ENCODE peak calls at places on chromosome 6, in eight cellular contexts. One of them, this sample, is unnamed.
A peak's percentile ranks its signal among the peaks of the same experiment; 100 is the strongest.

GRCh38 chr6:154615483-154616025 is 105.1 kb upstream of the CNKSR3 start:
- DNase-seq in T-helper 9 cell: no peak
- DNase-seq in iPS-NIHi11: peak; percentile 60
- DNase-seq in stimulated activated CD4-positive, alpha-beta T cell treated with anti-CD3 and anti-CD28 coated beads, Interleukin-1b, Interleukin-23, amount 100 ng/mL, for 1 hour: no peak
- DNase-seq in left cardiac atrium: peak; percentile 80
- DNase-seq in LoVo: peak; percentile 81
- DNase-seq in PC-9: peak; percentile 57
- DNase-seq in NCI-H460: peak; percentile 58
- DNase-seq in this sample: peak; percentile 60

GRCh38 chr6:110703906-110704594 is 111.2 kb downstream of the CDK19 start:
- DNase-seq in T-helper 9 cell: no peak
- DNase-seq in iPS-NIHi11: no peak
- DNase-seq in stimulated activated CD4-positive, alpha-beta T cell treated with anti-CD3 and anti-CD28 coated beads, Interleukin-1b, Interleukin-23, amount 100 ng/mL, for 1 hour: no peak
- DNase-seq in left cardiac atrium: no peak
- DNase-seq in LoVo: no peak
- DNase-seq in PC-9: peak; percentile 74
- DNase-seq in NCI-H460: peak; percentile 3
- DNase-seq in this sample: no peak

GRCh38 chr6:72418495-72418894 is 203.4 kb upstream of the KCNQ5 start:
- DNase-seq in T-helper 9 cell: no peak
- DNase-seq in iPS-NIHi11: no peak
- DNase-seq in stimulated activated CD4-positive, alpha-beta T cell treated with anti-CD3 and anti-CD28 coated beads, Interleukin-1b, Interleukin-23, amount 100 ng/mL, for 1 hour: no peak
- DNase-seq in left cardiac atrium: no peak
- DNase-seq in LoVo: no peak
- DNase-seq in PC-9: no peak
- DNase-seq in NCI-H460: no peak
- DNase-seq in this sample: no peak

GRCh38 chr6:130453230-130453629 is 87.4 kb downstream of the TMEM200A start:
- DNase-seq in T-helper 9 cell: no peak
- DNase-seq in iPS-NIHi11: no peak
- DNase-seq in stimulated activated CD4-positive, alpha-beta T cell treated with anti-CD3 and anti-CD28 coated beads, Interleukin-1b, Interleukin-23, amount 100 ng/mL, for 1 hour: no peak
- DNase-seq in left cardiac atrium: no peak
- DNase-seq in LoVo: no peak
- DNase-seq in PC-9: no peak
- DNase-seq in NCI-H460: no peak
- DNase-seq in this sample: no peak

GRCh38 chr6:5729813-5730212 is 276.9 kb downstream of the NRN1 start:
- DNase-seq in T-helper 9 cell: no peak
- DNase-seq in iPS-NIHi11: no peak
- DNase-seq in stimulated activated CD4-positive, alpha-beta T cell treated with anti-CD3 and anti-CD28 coated beads, Interleukin-1b, Interleukin-23, amount 100 ng/mL, for 1 hour: no peak
- DNase-seq in left cardiac atrium: no peak
- DNase-seq in LoVo: no peak
- DNase-seq in PC-9: no peak
- DNase-seq in NCI-H460: no peak
- DNase-seq in this sample: no peak

GRCh38 chr6:72296375-72296774 is 325.5 kb upstream of the KCNQ5 start:
- DNase-seq in T-helper 9 cell: no peak
- DNase-seq in iPS-NIHi11: no peak
- DNase-seq in stimulated activated CD4-positive, alpha-beta T cell treated with anti-CD3 and anti-CD28 coated beads, Interleukin-1b, Interleukin-23, amount 100 ng/mL, for 1 hour: no peak
- DNase-seq in left cardiac atrium: no peak
- DNase-seq in LoVo: no peak
- DNase-seq in PC-9: no peak
- DNase-seq in NCI-H460: no peak
- DNase-seq in this sample: no peak

GRCh38 chr6:4670295-4670694 is 105.9 kb upstream of the CDYL start:
- DNase-seq in T-helper 9 cell: no peak
- DNase-seq in iPS-NIHi11: no peak
- DNase-seq in stimulated activated CD4-positive, alpha-beta T cell treated with anti-CD3 and anti-CD28 coated beads, Interleukin-1b, Interleukin-23, amount 100 ng/mL, for 1 hour: no peak
- DNase-seq in left cardiac atrium: no peak
- DNase-seq in LoVo: no peak
- DNase-seq in PC-9: no peak
- DNase-seq in NCI-H460: no peak
- DNase-seq in this sample: no peak

GRCh38 chr6:136252441-136252840 is 2.3 kb upstream of the MTFR2 start:
- DNase-seq in T-helper 9 cell: no peak
- DNase-seq in iPS-NIHi11: no peak
- DNase-seq in stimulated activated CD4-positive, alpha-beta T cell treated with anti-CD3 and anti-CD28 coated beads, Interleukin-1b, Interleukin-23, amount 100 ng/mL, for 1 hour: no peak
- DNase-seq in left cardiac atrium: no peak
- DNase-seq in LoVo: no peak
- DNase-seq in PC-9: no peak
- DNase-seq in NCI-H460: no peak
- DNase-seq in this sample: no peak

GRCh38 chr6:54665246-54665645 is 181.3 kb upstream of the FAM83B start:
- DNase-seq in T-helper 9 cell: no peak
- DNase-seq in iPS-NIHi11: no peak
- DNase-seq in stimulated activated CD4-positive, alpha-beta T cell treated with anti-CD3 and anti-CD28 coated beads, Interleukin-1b, Interleukin-23, amount 100 ng/mL, for 1 hour: no peak
- DNase-seq in left cardiac atrium: no peak
- DNase-seq in LoVo: no peak
- DNase-seq in PC-9: no peak
- DNase-seq in NCI-H460: no peak
- DNase-seq in this sample: no peak

GRCh38 chr6:28658475-28659249 is 133.0 kb downstream of the GPX5 start:
- DNase-seq in T-helper 9 cell: no peak
- DNase-seq in iPS-NIHi11: peak; percentile 46
- DNase-seq in stimulated activated CD4-positive, alpha-beta T cell treated with anti-CD3 and anti-CD28 coated beads, Interleukin-1b, Interleukin-23, amount 100 ng/mL, for 1 hour: no peak
- DNase-seq in left cardiac atrium: no peak
- DNase-seq in LoVo: peak; percentile 11
- DNase-seq in PC-9: no peak
- DNase-seq in NCI-H460: no peak
- DNase-seq in this sample: peak; percentile 36

GRCh38 chr6:84773133-84773430 is 8.7 kb upstream of the TBX18 start:
- DNase-seq in T-helper 9 cell: no peak
- DNase-seq in iPS-NIHi11: peak; percentile 16
- DNase-seq in stimulated activated CD4-positive, alpha-beta T cell treated with anti-CD3 and anti-CD28 coated beads, Interleukin-1b, Interleukin-23, amount 100 ng/mL, for 1 hour: no peak
- DNase-seq in left cardiac atrium: no peak
- DNase-seq in LoVo: no peak
- DNase-seq in PC-9: no peak
- DNase-seq in NCI-H460: no peak
- DNase-seq in this sample: no peak

GRCh38 chr6:62150048-62150663 is 135.9 kb downstream of the KHDRBS2 start:
- DNase-seq in T-helper 9 cell: no peak
- DNase-seq in iPS-NIHi11: peak; percentile 48
- DNase-seq in stimulated activated CD4-positive, alpha-beta T cell treated with anti-CD3 and anti-CD28 coated beads, Interleukin-1b, Interleukin-23, amount 100 ng/mL, for 1 hour: no peak
- DNase-seq in left cardiac atrium: no peak
- DNase-seq in LoVo: peak; percentile 37
- DNase-seq in PC-9: no peak
- DNase-seq in NCI-H460: peak; percentile 23
- DNase-seq in this sample: peak; percentile 30

GRCh38 chr6:3406362-3406809 is 50.5 kb downstream of the SLC22A23 start:
- DNase-seq in T-helper 9 cell: no peak
- DNase-seq in iPS-NIHi11: no peak
- DNase-seq in stimulated activated CD4-positive, alpha-beta T cell treated with anti-CD3 and anti-CD28 coated beads, Interleukin-1b, Interleukin-23, amount 100 ng/mL, for 1 hour: no peak
- DNase-seq in left cardiac atrium: no peak
- DNase-seq in LoVo: no peak
- DNase-seq in PC-9: no peak
- DNase-seq in NCI-H460: no peak
- DNase-seq in this sample: no peak

GRCh38 chr6:140572129-140572528 is 1197.7 kb upstream of the CITED2 start:
- DNase-seq in T-helper 9 cell: no peak
- DNase-seq in iPS-NIHi11: no peak
- DNase-seq in stimulated activated CD4-positive, alpha-beta T cell treated with anti-CD3 and anti-CD28 coated beads, Interleukin-1b, Interleukin-23, amount 100 ng/mL, for 1 hour: no peak
- DNase-seq in left cardiac atrium: no peak
- DNase-seq in LoVo: no peak
- DNase-seq in PC-9: no peak
- DNase-seq in NCI-H460: no peak
- DNase-seq in this sample: no peak

GRCh38 chr6:100880901-100881706 is at the start of gene ASCC3:
- DNase-seq in T-helper 9 cell: peak; percentile 81
- DNase-seq in iPS-NIHi11: peak; percentile 87
- DNase-seq in stimulated activated CD4-positive, alpha-beta T cell treated with anti-CD3 and anti-CD28 coated beads, Interleukin-1b, Interleukin-23, amount 100 ng/mL, for 1 hour: peak; percentile 65
- DNase-seq in left cardiac atrium: peak; percentile 96
- DNase-seq in LoVo: peak; percentile 89
- DNase-seq in PC-9: peak; percentile 83
- DNase-seq in NCI-H460: peak; percentile 84
- DNase-seq in this sample: peak; percentile 92

GRCh38 chr6:52566853-52567279 is 10.0 kb downstream of the TRAM2 start:
- DNase-seq in T-helper 9 cell: no peak
- DNase-seq in iPS-NIHi11: no peak
- DNase-seq in stimulated activated CD4-positive, alpha-beta T cell treated with anti-CD3 and anti-CD28 coated beads, Interleukin-1b, Interleukin-23, amount 100 ng/mL, for 1 hour: no peak
- DNase-seq in left cardiac atrium: no peak
- DNase-seq in LoVo: no peak
- DNase-seq in PC-9: peak; percentile 98
- DNase-seq in NCI-H460: no peak
- DNase-seq in this sample: no peak

GRCh38 chr6:137775192-137775591 is 91.9 kb upstream of the TNFAIP3 start:
- DNase-seq in T-helper 9 cell: no peak
- DNase-seq in iPS-NIHi11: no peak
- DNase-seq in stimulated activated CD4-positive, alpha-beta T cell treated with anti-CD3 and anti-CD28 coated beads, Interleukin-1b, Interleukin-23, amount 100 ng/mL, for 1 hour: no peak
- DNase-seq in left cardiac atrium: no peak
- DNase-seq in LoVo: no peak
- DNase-seq in PC-9: no peak
- DNase-seq in NCI-H460: no peak
- DNase-seq in this sample: no peak

GRCh38 chr6:166097914-166098522 is 69.6 kb downstream of the TBXT start:
- DNase-seq in T-helper 9 cell: peak; percentile 17
- DNase-seq in iPS-NIHi11: peak; percentile 85
- DNase-seq in stimulated activated CD4-positive, alpha-beta T cell treated with anti-CD3 and anti-CD28 coated beads, Interleukin-1b, Interleukin-23, amount 100 ng/mL, for 1 hour: no peak
- DNase-seq in left cardiac atrium: peak; percentile 72
- DNase-seq in LoVo: peak; percentile 61
- DNase-seq in PC-9: no peak
- DNase-seq in NCI-H460: peak; percentile 81
- DNase-seq in this sample: peak; percentile 91

GRCh38 chr6:109483744-109484075 is 691 bp upstream of the ZBTB24 start:
- DNase-seq in T-helper 9 cell: no peak
- DNase-seq in iPS-NIHi11: no peak
- DNase-seq in stimulated activated CD4-positive, alpha-beta T cell treated with anti-CD3 and anti-CD28 coated beads, Interleukin-1b, Interleukin-23, amount 100 ng/mL, for 1 hour: no peak
- DNase-seq in left cardiac atrium: no peak
- DNase-seq in LoVo: no peak
- DNase-seq in PC-9: no peak
- DNase-seq in NCI-H460: no peak
- DNase-seq in this sample: no peak

GRCh38 chr6:1611322-1611571 is 1.5 kb downstream of the FOXC1 start:
- DNase-seq in T-helper 9 cell: no peak
- DNase-seq in iPS-NIHi11: peak; percentile 66
- DNase-seq in stimulated activated CD4-positive, alpha-beta T cell treated with anti-CD3 and anti-CD28 coated beads, Interleukin-1b, Interleukin-23, amount 100 ng/mL, for 1 hour: no peak
- DNase-seq in left cardiac atrium: no peak
- DNase-seq in LoVo: peak; percentile 54
- DNase-seq in PC-9: no peak
- DNase-seq in NCI-H460: no peak
- DNase-seq in this sample: no peak

GRCh38 chr6:138680085-138680484 is 93.5 kb upstream of the CCDC28A start:
- DNase-seq in T-helper 9 cell: no peak
- DNase-seq in iPS-NIHi11: no peak
- DNase-seq in stimulated activated CD4-positive, alpha-beta T cell treated with anti-CD3 and anti-CD28 coated beads, Interleukin-1b, Interleukin-23, amount 100 ng/mL, for 1 hour: no peak
- DNase-seq in left cardiac atrium: no peak
- DNase-seq in LoVo: no peak
- DNase-seq in PC-9: no peak
- DNase-seq in NCI-H460: no peak
- DNase-seq in this sample: no peak

GRCh38 chr6:5215799-5216198 is 45.0 kb downstream of the LYRM4 start:
- DNase-seq in T-helper 9 cell: no peak
- DNase-seq in iPS-NIHi11: no peak
- DNase-seq in stimulated activated CD4-positive, alpha-beta T cell treated with anti-CD3 and anti-CD28 coated beads, Interleukin-1b, Interleukin-23, amount 100 ng/mL, for 1 hour: no peak
- DNase-seq in left cardiac atrium: no peak
- DNase-seq in LoVo: no peak
- DNase-seq in PC-9: no peak
- DNase-seq in NCI-H460: no peak
- DNase-seq in this sample: no peak

GRCh38 chr6:166242888-166243287 is 65.3 kb downstream of the PRR18 start:
- DNase-seq in T-helper 9 cell: no peak
- DNase-seq in iPS-NIHi11: no peak
- DNase-seq in stimulated activated CD4-positive, alpha-beta T cell treated with anti-CD3 and anti-CD28 coated beads, Interleukin-1b, Interleukin-23, amount 100 ng/mL, for 1 hour: no peak
- DNase-seq in left cardiac atrium: no peak
- DNase-seq in LoVo: no peak
- DNase-seq in PC-9: no peak
- DNase-seq in NCI-H460: no peak
- DNase-seq in this sample: no peak

GRCh38 chr6:77217896-77218295 is 245.4 kb downstream of the HTR1B start:
- DNase-seq in T-helper 9 cell: no peak
- DNase-seq in iPS-NIHi11: no peak
- DNase-seq in stimulated activated CD4-positive, alpha-beta T cell treated with anti-CD3 and anti-CD28 coated beads, Interleukin-1b, Interleukin-23, amount 100 ng/mL, for 1 hour: no peak
- DNase-seq in left cardiac atrium: no peak
- DNase-seq in LoVo: no peak
- DNase-seq in PC-9: no peak
- DNase-seq in NCI-H460: no peak
- DNase-seq in this sample: no peak

GRCh38 chr6:13554929-13555333 is 19.5 kb upstream of the SIRT5 start:
- DNase-seq in T-helper 9 cell: no peak
- DNase-seq in iPS-NIHi11: peak; percentile 65
- DNase-seq in stimulated activated CD4-positive, alpha-beta T cell treated with anti-CD3 and anti-CD28 coated beads, Interleukin-1b, Interleukin-23, amount 100 ng/mL, for 1 hour: no peak
- DNase-seq in left cardiac atrium: peak; percentile 67
- DNase-seq in LoVo: no peak
- DNase-seq in PC-9: no peak
- DNase-seq in NCI-H460: no peak
- DNase-seq in this sample: peak; percentile 80

GRCh38 chr6:20564269-20564668 is 30.0 kb downstream of the CDKAL1 start:
- DNase-seq in T-helper 9 cell: no peak
- DNase-seq in iPS-NIHi11: no peak
- DNase-seq in stimulated activated CD4-positive, alpha-beta T cell treated with anti-CD3 and anti-CD28 coated beads, Interleukin-1b, Interleukin-23, amount 100 ng/mL, for 1 hour: no peak
- DNase-seq in left cardiac atrium: no peak
- DNase-seq in LoVo: peak; percentile 37
- DNase-seq in PC-9: no peak
- DNase-seq in NCI-H460: no peak
- DNase-seq in this sample: no peak

GRCh38 chr6:139316622-139317317 is 25.0 kb upstream of the TXLNB start:
- DNase-seq in T-helper 9 cell: no peak
- DNase-seq in iPS-NIHi11: no peak
- DNase-seq in stimulated activated CD4-positive, alpha-beta T cell treated with anti-CD3 and anti-CD28 coated beads, Interleukin-1b, Interleukin-23, amount 100 ng/mL, for 1 hour: no peak
- DNase-seq in left cardiac atrium: no peak
- DNase-seq in LoVo: no peak
- DNase-seq in PC-9: no peak
- DNase-seq in NCI-H460: no peak
- DNase-seq in this sample: no peak

This sample was measured in H9.